ENCODE peak calls at places on chromosomes 4 and X, in five cellular contexts. L is lower leg skin; G is activated CD4-positive, alpha-beta T cell treated with anti-CD3 and anti-CD28 coated beads for 24 hours; J is tibial nerve; O is GM04504. N is an unnamed sample.

GRCh38 chr4:4269856-4270255 is 20.1 kb downstream of the LYAR start:
- DNase-seq in G (no peak), L (no peak), J (no peak), O (no peak), N (no peak)

GRCh38 chr4:150127757-150128156 is 49.5 kb downstream of the DCLK2 start:
- DNase-seq in G (no peak), O (no peak), J (no peak), L (no peak), N (no peak)

GRCh38 chr4:78612398-78613005 is 60.9 kb downstream of the ANXA3 start:
- DNase-seq in G (no peak), L (no peak), O (peak; percentile 32), J (no peak), N (no peak)

GRCh38 chrX:13428055-13428786 is 108.4 kb upstream of the ATXN3L start:
- DNase-seq in O (no peak), L (no peak), G (no peak), J (no peak), N (no peak)

GRCh38 chr4:115279300-115279699 is 165.9 kb upstream of the NDST4 start:
- DNase-seq in G (no peak), O (no peak), J (no peak), L (no peak), N (no peak)

GRCh38 chrX:1481636-1482529 is 29.2 kb upstream of the ASMTL start:
- DNase-seq in O (peak; percentile 60), G (peak; percentile 57), L (peak; percentile 64), J (no peak), N (peak; percentile 43)

GRCh38 chrX:53280703-53281320 is 572 bp downstream of the IQSEC2 start:
- DNase-seq in O (no peak), J (peak; percentile 42), L (no peak), G (no peak), N (no peak)

GRCh38 chr4:121697626-121698025 is 846 bp upstream of the ANXA5 start:
- DNase-seq in G (no peak), O (no peak), J (no peak), L (no peak), N (no peak)

GRCh38 chr4:170464614-170465197 is 374.9 kb upstream of the AADAT start:
- DNase-seq in O (no peak), J (no peak), G (no peak), L (no peak), N (no peak)

GRCh38 chr4:78669453-78669852 is 106.7 kb upstream of the BMP2K start:
- DNase-seq in J (no peak), G (no peak), L (no peak), O (no peak), N (no peak)

GRCh38 chr4:54371211-54371610 is 142.1 kb downstream of the PDGFRA start:
- DNase-seq in L (no peak), O (no peak), G (no peak), J (no peak), N (no peak)

GRCh38 chr4:142475663-142476062 is 370.4 kb downstream of the INPP4B start:
- DNase-seq in J (no peak), L (no peak), G (no peak), O (no peak), N (no peak)

GRCh38 chr4:30720021-30720655 is at the start of gene PCDH7:
- DNase-seq in O (no peak), J (no peak), G (no peak), L (peak; percentile 33), N (no peak)

GRCh38 chrX:116841290-116841689 is 378.5 kb upstream of the CT83 start:
- DNase-seq in O (no peak), J (no peak), L (no peak), G (no peak), N (no peak)

GRCh38 chr4:70269674-70270073 is 27.3 kb downstream of the CSN3 start:
- DNase-seq in J (no peak), L (no peak), O (no peak), G (no peak), N (no peak)

N was measured in stimulated activated CD4-positive, alpha-beta T cell treated with anti-CD3 and anti-CD28 coated beads, TNF-alpha, amount 100 ng/mL, for 1 hour.